ENCODE peak calls at places on chromosomes 13 and 19, in ten cellular contexts. One of them, this sample, is unnamed.

GRCh38 chr19:5075603-5076002 is 106.7 kb downstream of the KDM4B start:
- DNase-seq in nephron progenitor cell: no peak
- DNase-seq in choroid plexus epithelial cell: no peak
- DNase-seq in AG09319: no peak
- DNase-seq in ovary: no peak
- DNase-seq in psoas muscle: no peak
- DNase-seq in tibial artery: no peak
- DNase-seq in cardiac fibroblast: no peak
- DNase-seq in brain microvascular endothelial cell: no peak
- DNase-seq in sigmoid colon: no peak
- DNase-seq in this sample: no peak

GRCh38 chr13:20652946-20653345 is 50.6 kb upstream of the IL17D start:
- DNase-seq in choroid plexus epithelial cell: no peak
- DNase-seq in cardiac fibroblast: no peak
- DNase-seq in brain microvascular endothelial cell: no peak
- DNase-seq in tibial artery: no peak
- DNase-seq in AG09319: no peak
- DNase-seq in psoas muscle: no peak
- DNase-seq in ovary: no peak
- DNase-seq in sigmoid colon: no peak
- DNase-seq in nephron progenitor cell: no peak
- DNase-seq in this sample: no peak

GRCh38 chr13:105474983-105475382 is 1060.5 kb downstream of the EFNB2 start:
- DNase-seq in choroid plexus epithelial cell: no peak
- DNase-seq in AG09319: no peak
- DNase-seq in sigmoid colon: no peak
- DNase-seq in ovary: no peak
- DNase-seq in psoas muscle: no peak
- DNase-seq in nephron progenitor cell: no peak
- DNase-seq in brain microvascular endothelial cell: no peak
- DNase-seq in tibial artery: no peak
- DNase-seq in cardiac fibroblast: no peak
- DNase-seq in this sample: no peak

GRCh38 chr19:54430306-54431254 is 15.3 kb downstream of the TTYH1 start:
- DNase-seq in psoas muscle: peak
- DNase-seq in cardiac fibroblast: peak
- DNase-seq in sigmoid colon: no peak
- DNase-seq in brain microvascular endothelial cell: peak
- DNase-seq in choroid plexus epithelial cell: peak
- DNase-seq in ovary: peak
- DNase-seq in tibial artery: no peak
- DNase-seq in nephron progenitor cell: peak
- DNase-seq in AG09319: no peak
- DNase-seq in this sample: peak

GRCh38 chr19:39533003-39533512 is 406 bp upstream of the EID2B start:
- DNase-seq in sigmoid colon: no peak
- DNase-seq in cardiac fibroblast: no peak
- DNase-seq in brain microvascular endothelial cell: no peak
- DNase-seq in psoas muscle: no peak
- DNase-seq in tibial artery: no peak
- DNase-seq in choroid plexus epithelial cell: no peak
- DNase-seq in AG09319: no peak
- DNase-seq in ovary: no peak
- DNase-seq in nephron progenitor cell: no peak
- DNase-seq in this sample: no peak

GRCh38 chr19:37217533-37217854 is 520 bp upstream of the ZNF383 start:
- DNase-seq in ovary: no peak
- DNase-seq in tibial artery: no peak
- DNase-seq in AG09319: no peak
- DNase-seq in cardiac fibroblast: no peak
- DNase-seq in psoas muscle: no peak
- DNase-seq in choroid plexus epithelial cell: no peak
- DNase-seq in sigmoid colon: no peak
- DNase-seq in nephron progenitor cell: no peak
- DNase-seq in brain microvascular endothelial cell: no peak
- DNase-seq in this sample: no peak

GRCh38 chr19:42252365-42253244 is 2.3 kb downstream of the ERF start:
- DNase-seq in psoas muscle: no peak
- DNase-seq in AG09319: no peak
- DNase-seq in sigmoid colon: peak
- DNase-seq in choroid plexus epithelial cell: peak
- DNase-seq in cardiac fibroblast: peak
- DNase-seq in ovary: peak
- DNase-seq in tibial artery: peak
- DNase-seq in nephron progenitor cell: no peak
- DNase-seq in brain microvascular endothelial cell: no peak
- DNase-seq in this sample: peak

GRCh38 chr19:46069841-46070341 is 29.1 kb upstream of the IGFL4 start:
- DNase-seq in nephron progenitor cell: no peak
- DNase-seq in AG09319: no peak
- DNase-seq in tibial artery: no peak
- DNase-seq in psoas muscle: no peak
- DNase-seq in choroid plexus epithelial cell: peak
- DNase-seq in cardiac fibroblast: peak
- DNase-seq in brain microvascular endothelial cell: peak
- DNase-seq in ovary: no peak
- DNase-seq in sigmoid colon: no peak
- DNase-seq in this sample: no peak

GRCh38 chr19:49713236-49713845 is 22.4 kb downstream of the CPT1C start:
- DNase-seq in AG09319: no peak
- DNase-seq in cardiac fibroblast: no peak
- DNase-seq in ovary: no peak
- DNase-seq in nephron progenitor cell: no peak
- DNase-seq in sigmoid colon: no peak
- DNase-seq in tibial artery: no peak
- DNase-seq in brain microvascular endothelial cell: no peak
- DNase-seq in choroid plexus epithelial cell: no peak
- DNase-seq in psoas muscle: no peak
- DNase-seq in this sample: no peak

GRCh38 chr13:48210178-48210577 is 22.8 kb upstream of the ITM2B start:
- DNase-seq in choroid plexus epithelial cell: peak
- DNase-seq in ovary: no peak
- DNase-seq in AG09319: peak
- DNase-seq in nephron progenitor cell: no peak
- DNase-seq in tibial artery: no peak
- DNase-seq in psoas muscle: no peak
- DNase-seq in sigmoid colon: no peak
- DNase-seq in brain microvascular endothelial cell: peak
- DNase-seq in cardiac fibroblast: peak
- DNase-seq in this sample: no peak

GRCh38 chr19:10510301-10510802 is 6.9 kb downstream of the S1PR5 start:
- DNase-seq in AG09319: no peak
- DNase-seq in tibial artery: no peak
- DNase-seq in ovary: no peak
- DNase-seq in cardiac fibroblast: no peak
- DNase-seq in nephron progenitor cell: peak
- DNase-seq in brain microvascular endothelial cell: no peak
- DNase-seq in psoas muscle: no peak
- DNase-seq in sigmoid colon: no peak
- DNase-seq in choroid plexus epithelial cell: peak
- DNase-seq in this sample: peak

GRCh38 chr19:41437944-41438574 is 1.7 kb downstream of the DMAC2 start:
- DNase-seq in sigmoid colon: peak
- DNase-seq in psoas muscle: no peak
- DNase-seq in tibial artery: no peak
- DNase-seq in AG09319: no peak
- DNase-seq in brain microvascular endothelial cell: no peak
- DNase-seq in cardiac fibroblast: no peak
- DNase-seq in ovary: peak
- DNase-seq in choroid plexus epithelial cell: no peak
- DNase-seq in nephron progenitor cell: no peak
- DNase-seq in this sample: no peak

GRCh38 chr19:36149673-36150406 is 2.4 kb downstream of the COX7A1 start:
- DNase-seq in ovary: no peak
- DNase-seq in sigmoid colon: no peak
- DNase-seq in psoas muscle: no peak
- DNase-seq in nephron progenitor cell: no peak
- DNase-seq in cardiac fibroblast: no peak
- DNase-seq in tibial artery: no peak
- DNase-seq in brain microvascular endothelial cell: no peak
- DNase-seq in AG09319: no peak
- DNase-seq in choroid plexus epithelial cell: no peak
- DNase-seq in this sample: no peak

GRCh38 chr19:4660181-4660791 is 9.9 kb downstream of the MYDGF start:
- DNase-seq in nephron progenitor cell: no peak
- DNase-seq in psoas muscle: no peak
- DNase-seq in AG09319: no peak
- DNase-seq in sigmoid colon: peak
- DNase-seq in brain microvascular endothelial cell: no peak
- DNase-seq in choroid plexus epithelial cell: no peak
- DNase-seq in tibial artery: no peak
- DNase-seq in ovary: no peak
- DNase-seq in cardiac fibroblast: peak
- DNase-seq in this sample: peak

GRCh38 chr19:50994129-50994528 is 7.3 kb downstream of the KLK8 start:
- DNase-seq in brain microvascular endothelial cell: no peak
- DNase-seq in AG09319: no peak
- DNase-seq in ovary: no peak
- DNase-seq in psoas muscle: no peak
- DNase-seq in tibial artery: no peak
- DNase-seq in sigmoid colon: peak
- DNase-seq in choroid plexus epithelial cell: no peak
- DNase-seq in nephron progenitor cell: no peak
- DNase-seq in cardiac fibroblast: no peak
- DNase-seq in this sample: no peak

GRCh38 chr19:50580970-50581636 is 12.9 kb upstream of the LRRC4B start:
- DNase-seq in ovary: no peak
- DNase-seq in tibial artery: no peak
- DNase-seq in choroid plexus epithelial cell: no peak
- DNase-seq in nephron progenitor cell: no peak
- DNase-seq in psoas muscle: no peak
- DNase-seq in AG09319: no peak
- DNase-seq in brain microvascular endothelial cell: no peak
- DNase-seq in cardiac fibroblast: no peak
- DNase-seq in sigmoid colon: no peak
- DNase-seq in this sample: no peak

GRCh38 chr19:677201-677600 is 1.0 kb downstream of the FSTL3 start:
- DNase-seq in cardiac fibroblast: peak
- DNase-seq in AG09319: peak
- DNase-seq in choroid plexus epithelial cell: peak
- DNase-seq in psoas muscle: peak
- DNase-seq in brain microvascular endothelial cell: peak
- DNase-seq in tibial artery: peak
- DNase-seq in ovary: peak
- DNase-seq in sigmoid colon: peak
- DNase-seq in nephron progenitor cell: no peak
- DNase-seq in this sample: peak

GRCh38 chr13:99442273-99442895 is 58.9 kb upstream of the TM9SF2 start:
- DNase-seq in choroid plexus epithelial cell: peak
- DNase-seq in nephron progenitor cell: peak
- DNase-seq in psoas muscle: no peak
- DNase-seq in ovary: no peak
- DNase-seq in tibial artery: peak
- DNase-seq in brain microvascular endothelial cell: peak
- DNase-seq in cardiac fibroblast: peak
- DNase-seq in AG09319: no peak
- DNase-seq in sigmoid colon: no peak
- DNase-seq in this sample: no peak
- TF ChIP-seq CTCF in choroid plexus epithelial cell: peak
- TF ChIP-seq CTCF in nephron progenitor cell: peak
- TF ChIP-seq CTCF in psoas muscle: peak
- TF ChIP-seq CTCF in ovary: peak
- TF ChIP-seq CTCF in tibial artery: peak
- TF ChIP-seq CTCF in brain microvascular endothelial cell: peak
- TF ChIP-seq CTCF in cardiac fibroblast: peak
- TF ChIP-seq CTCF in AG09319: peak
- TF ChIP-seq CTCF in sigmoid colon: peak
- TF ChIP-seq CTCF in this sample: peak

GRCh38 chr13:44575741-44576395 is at the start of gene TSC22D1:
- DNase-seq in AG09319: no peak
- DNase-seq in nephron progenitor cell: peak
- DNase-seq in psoas muscle: peak
- DNase-seq in tibial artery: peak
- DNase-seq in cardiac fibroblast: peak
- DNase-seq in brain microvascular endothelial cell: peak
- DNase-seq in sigmoid colon: peak
- DNase-seq in choroid plexus epithelial cell: peak
- DNase-seq in ovary: peak
- DNase-seq in this sample: peak
- TF ChIP-seq CTCF in AG09319: no peak
- TF ChIP-seq CTCF in nephron progenitor cell: no peak
- TF ChIP-seq CTCF in psoas muscle: no peak
- TF ChIP-seq CTCF in tibial artery: peak
- TF ChIP-seq CTCF in cardiac fibroblast: no peak
- TF ChIP-seq CTCF in brain microvascular endothelial cell: peak
- TF ChIP-seq CTCF in sigmoid colon: no peak
- TF ChIP-seq CTCF in choroid plexus epithelial cell: peak
- TF ChIP-seq CTCF in ovary: no peak
- TF ChIP-seq CTCF in this sample: no peak

GRCh38 chr13:95678967-95679366 is 2.0 kb downstream of the DNAJC3 start:
- DNase-seq in sigmoid colon: no peak
- DNase-seq in tibial artery: no peak
- DNase-seq in choroid plexus epithelial cell: no peak
- DNase-seq in AG09319: no peak
- DNase-seq in ovary: no peak
- DNase-seq in nephron progenitor cell: no peak
- DNase-seq in cardiac fibroblast: no peak
- DNase-seq in psoas muscle: no peak
- DNase-seq in brain microvascular endothelial cell: no peak
- DNase-seq in this sample: no peak

GRCh38 chr13:95679722-95680121 is 2.8 kb downstream of the DNAJC3 start:
- DNase-seq in ovary: no peak
- DNase-seq in cardiac fibroblast: no peak
- DNase-seq in AG09319: no peak
- DNase-seq in choroid plexus epithelial cell: no peak
- DNase-seq in psoas muscle: no peak
- DNase-seq in nephron progenitor cell: no peak
- DNase-seq in sigmoid colon: no peak
- DNase-seq in brain microvascular endothelial cell: no peak
- DNase-seq in tibial artery: no peak
- DNase-seq in this sample: no peak

GRCh38 chr13:95677564-95678386 is 836 bp downstream of the DNAJC3 start:
- DNase-seq in tibial artery: no peak
- DNase-seq in nephron progenitor cell: no peak
- DNase-seq in AG09319: no peak
- DNase-seq in sigmoid colon: peak
- DNase-seq in cardiac fibroblast: peak
- DNase-seq in psoas muscle: no peak
- DNase-seq in choroid plexus epithelial cell: peak
- DNase-seq in brain microvascular endothelial cell: no peak
- DNase-seq in ovary: no peak
- DNase-seq in this sample: no peak

GRCh38 chr13:95676100-95676774 is 702 bp upstream of the DNAJC3 start:
- DNase-seq in cardiac fibroblast: peak
- DNase-seq in AG09319: no peak
- DNase-seq in psoas muscle: peak
- DNase-seq in tibial artery: no peak
- DNase-seq in brain microvascular endothelial cell: no peak
- DNase-seq in nephron progenitor cell: no peak
- DNase-seq in sigmoid colon: no peak
- DNase-seq in ovary: no peak
- DNase-seq in choroid plexus epithelial cell: peak
- DNase-seq in this sample: peak

GRCh38 chr13:95676775-95677563 is at the start of gene DNAJC3:
- DNase-seq in tibial artery: peak
- DNase-seq in ovary: peak
- DNase-seq in AG09319: peak
- DNase-seq in cardiac fibroblast: peak
- DNase-seq in brain microvascular endothelial cell: peak
- DNase-seq in nephron progenitor cell: peak
- DNase-seq in sigmoid colon: peak
- DNase-seq in psoas muscle: peak
- DNase-seq in choroid plexus epithelial cell: peak
- DNase-seq in this sample: peak
- TF ChIP-seq CTCF in tibial artery: no peak
- TF ChIP-seq CTCF in ovary: no peak
- TF ChIP-seq CTCF in AG09319: no peak
- TF ChIP-seq CTCF in cardiac fibroblast: no peak
- TF ChIP-seq CTCF in brain microvascular endothelial cell: no peak
- TF ChIP-seq CTCF in nephron progenitor cell: no peak
- TF ChIP-seq CTCF in sigmoid colon: no peak
- TF ChIP-seq CTCF in psoas muscle: no peak
- TF ChIP-seq CTCF in choroid plexus epithelial cell: no peak
- TF ChIP-seq CTCF in this sample: no peak

GRCh38 chr19:29662604-29663404 is 2.5 kb upstream of the PLEKHF1 start:
- DNase-seq in tibial artery: peak
- DNase-seq in cardiac fibroblast: peak
- DNase-seq in nephron progenitor cell: no peak
- DNase-seq in psoas muscle: peak
- DNase-seq in choroid plexus epithelial cell: peak
- DNase-seq in ovary: peak
- DNase-seq in brain microvascular endothelial cell: peak
- DNase-seq in sigmoid colon: peak
- DNase-seq in AG09319: peak
- DNase-seq in this sample: no peak
- TF ChIP-seq CTCF in tibial artery: no peak
- TF ChIP-seq CTCF in cardiac fibroblast: no peak
- TF ChIP-seq CTCF in nephron progenitor cell: no peak
- TF ChIP-seq CTCF in psoas muscle: no peak
- TF ChIP-seq CTCF in choroid plexus epithelial cell: no peak
- TF ChIP-seq CTCF in ovary: no peak
- TF ChIP-seq CTCF in brain microvascular endothelial cell: no peak
- TF ChIP-seq CTCF in sigmoid colon: no peak
- TF ChIP-seq CTCF in AG09319: no peak
- TF ChIP-seq CTCF in this sample: no peak

This sample was measured in Calu3.